ENCODE peak calls at places on chromosomes 16 and 17, in nine cellular contexts. One of them, this sample, is unnamed.

GRCh38 chr17:42249681-42250446 is 26.3 kb downstream of the STAT5B start:
- DNase-seq in MM.1S: peak; percentile 12
- DNase-seq in body of pancreas: no peak
- DNase-seq in fibroblast of pulmonary artery: no peak
- DNase-seq in bronchial epithelial cell: no peak
- DNase-seq in GM13976: no peak
- DNase-seq in nephron progenitor cell: no peak
- DNase-seq in HFFc6: no peak
- DNase-seq in transverse colon: no peak
- DNase-seq in this sample: no peak

GRCh38 chr17:49514374-49514738 is 19.3 kb downstream of the NGFR start:
- DNase-seq in MM.1S: peak; percentile 6
- DNase-seq in body of pancreas: peak; percentile 21
- DNase-seq in fibroblast of pulmonary artery: peak; percentile 39
- DNase-seq in bronchial epithelial cell: no peak
- DNase-seq in GM13976: no peak
- DNase-seq in nephron progenitor cell: no peak
- DNase-seq in HFFc6: no peak
- DNase-seq in transverse colon: no peak
- DNase-seq in this sample: no peak

GRCh38 chr16:66662445-66663194 is 33.9 kb downstream of the CMTM4 start:
- DNase-seq in MM.1S: peak; percentile 10
- DNase-seq in body of pancreas: no peak
- DNase-seq in fibroblast of pulmonary artery: peak; percentile 60
- DNase-seq in bronchial epithelial cell: peak; percentile 40
- DNase-seq in GM13976: no peak
- DNase-seq in nephron progenitor cell: no peak
- DNase-seq in HFFc6: peak; percentile 30
- DNase-seq in transverse colon: no peak
- DNase-seq in this sample: no peak

GRCh38 chr16:67781548-67781921 is 24.8 kb downstream of the RANBP10 start:
- DNase-seq in MM.1S: no peak
- DNase-seq in body of pancreas: no peak
- DNase-seq in fibroblast of pulmonary artery: no peak
- DNase-seq in bronchial epithelial cell: no peak
- DNase-seq in GM13976: no peak
- DNase-seq in nephron progenitor cell: no peak
- DNase-seq in HFFc6: no peak
- DNase-seq in transverse colon: no peak
- DNase-seq in this sample: no peak

GRCh38 chr16:88014201-88014781 is 63.1 kb downstream of the BANP start:
- DNase-seq in MM.1S: no peak
- DNase-seq in body of pancreas: no peak
- DNase-seq in fibroblast of pulmonary artery: peak; percentile 6
- DNase-seq in bronchial epithelial cell: no peak
- DNase-seq in GM13976: no peak
- DNase-seq in nephron progenitor cell: no peak
- DNase-seq in HFFc6: no peak
- DNase-seq in transverse colon: no peak
- DNase-seq in this sample: no peak

GRCh38 chr17:8490256-8491023 is 54.8 kb downstream of the NDEL1 start:
- DNase-seq in MM.1S: no peak
- DNase-seq in body of pancreas: no peak
- DNase-seq in fibroblast of pulmonary artery: no peak
- DNase-seq in bronchial epithelial cell: peak; percentile 36
- DNase-seq in GM13976: no peak
- DNase-seq in nephron progenitor cell: no peak
- DNase-seq in HFFc6: no peak
- DNase-seq in transverse colon: no peak
- DNase-seq in this sample: no peak

GRCh38 chr16:820730-821129 is 20.2 kb upstream of the GNG13 start:
- DNase-seq in MM.1S: no peak
- DNase-seq in body of pancreas: no peak
- DNase-seq in fibroblast of pulmonary artery: no peak
- DNase-seq in bronchial epithelial cell: no peak
- DNase-seq in GM13976: no peak
- DNase-seq in nephron progenitor cell: no peak
- DNase-seq in HFFc6: no peak
- DNase-seq in transverse colon: no peak
- DNase-seq in this sample: no peak

GRCh38 chr17:42578282-42578869 is 847 bp upstream of the PSMC3IP start:
- DNase-seq in MM.1S: peak; percentile 99
- DNase-seq in body of pancreas: peak; percentile 87
- DNase-seq in fibroblast of pulmonary artery: peak; percentile 78
- DNase-seq in bronchial epithelial cell: peak; percentile 59
- DNase-seq in GM13976: peak; percentile 89
- DNase-seq in nephron progenitor cell: peak; percentile 81
- DNase-seq in HFFc6: peak; percentile 54
- DNase-seq in transverse colon: peak; percentile 88
- DNase-seq in this sample: peak; percentile 81

GRCh38 chr16:82368041-82368440 is 198.0 kb upstream of the MPHOSPH6 start:
- DNase-seq in MM.1S: no peak
- DNase-seq in body of pancreas: peak; percentile 56
- DNase-seq in fibroblast of pulmonary artery: peak; percentile 26
- DNase-seq in bronchial epithelial cell: peak; percentile 30
- DNase-seq in GM13976: peak; percentile 44
- DNase-seq in nephron progenitor cell: peak; percentile 12
- DNase-seq in HFFc6: no peak
- DNase-seq in transverse colon: no peak
- DNase-seq in this sample: peak; percentile 58

GRCh38 chr17:16418684-16419066 is 3.3 kb downstream of the TRPV2 start:
- DNase-seq in MM.1S: no peak
- DNase-seq in body of pancreas: no peak
- DNase-seq in fibroblast of pulmonary artery: no peak
- DNase-seq in bronchial epithelial cell: no peak
- DNase-seq in GM13976: peak; percentile 32
- DNase-seq in nephron progenitor cell: no peak
- DNase-seq in HFFc6: no peak
- DNase-seq in transverse colon: no peak
- DNase-seq in this sample: no peak

GRCh38 chr17:37393352-37393751 is 13.3 kb downstream of the ACACA start:
- DNase-seq in MM.1S: no peak
- DNase-seq in body of pancreas: no peak
- DNase-seq in fibroblast of pulmonary artery: no peak
- DNase-seq in bronchial epithelial cell: no peak
- DNase-seq in GM13976: no peak
- DNase-seq in nephron progenitor cell: no peak
- DNase-seq in HFFc6: no peak
- DNase-seq in transverse colon: no peak
- DNase-seq in this sample: no peak

GRCh38 chr16:71746442-71747046 is 22.0 kb upstream of the PHLPP2 start:
- DNase-seq in MM.1S: peak; percentile 60
- DNase-seq in body of pancreas: peak; percentile 30
- DNase-seq in fibroblast of pulmonary artery: peak; percentile 64
- DNase-seq in bronchial epithelial cell: peak; percentile 44
- DNase-seq in GM13976: peak; percentile 65
- DNase-seq in nephron progenitor cell: no peak
- DNase-seq in HFFc6: peak; percentile 5
- DNase-seq in transverse colon: no peak
- DNase-seq in this sample: no peak

GRCh38 chr16:54946909-54947308 is 16.2 kb downstream of the IRX5 start:
- DNase-seq in MM.1S: no peak
- DNase-seq in body of pancreas: no peak
- DNase-seq in fibroblast of pulmonary artery: no peak
- DNase-seq in bronchial epithelial cell: peak; percentile 84
- DNase-seq in GM13976: no peak
- DNase-seq in nephron progenitor cell: no peak
- DNase-seq in HFFc6: no peak
- DNase-seq in transverse colon: no peak
- DNase-seq in this sample: no peak
- TF ChIP-seq CTCF in MM.1S: no peak
- TF ChIP-seq CTCF in body of pancreas: no peak
- TF ChIP-seq CTCF in fibroblast of pulmonary artery: no peak
- TF ChIP-seq CTCF in bronchial epithelial cell: no peak
- TF ChIP-seq CTCF in GM13976: no peak
- TF ChIP-seq CTCF in nephron progenitor cell: no peak
- TF ChIP-seq CTCF in HFFc6: no peak
- TF ChIP-seq CTCF in transverse colon: no peak
- TF ChIP-seq CTCF in this sample: no peak

GRCh38 chr16:75760018-75760519 is 33.8 kb upstream of the CPHXL start:
- DNase-seq in MM.1S: no peak
- DNase-seq in body of pancreas: no peak
- DNase-seq in fibroblast of pulmonary artery: no peak
- DNase-seq in bronchial epithelial cell: no peak
- DNase-seq in GM13976: no peak
- DNase-seq in nephron progenitor cell: no peak
- DNase-seq in HFFc6: no peak
- DNase-seq in transverse colon: no peak
- DNase-seq in this sample: no peak

GRCh38 chr16:75763250-75763649 is 37.0 kb upstream of the CPHXL start:
- DNase-seq in MM.1S: no peak
- DNase-seq in body of pancreas: no peak
- DNase-seq in fibroblast of pulmonary artery: no peak
- DNase-seq in bronchial epithelial cell: no peak
- DNase-seq in GM13976: no peak
- DNase-seq in nephron progenitor cell: no peak
- DNase-seq in HFFc6: no peak
- DNase-seq in transverse colon: no peak
- DNase-seq in this sample: no peak

GRCh38 chr16:75761111-75761510 is 34.8 kb upstream of the CPHXL start:
- DNase-seq in MM.1S: no peak
- DNase-seq in body of pancreas: no peak
- DNase-seq in fibroblast of pulmonary artery: peak; percentile 45
- DNase-seq in bronchial epithelial cell: no peak
- DNase-seq in GM13976: peak; percentile 35
- DNase-seq in nephron progenitor cell: no peak
- DNase-seq in HFFc6: peak; percentile 32
- DNase-seq in transverse colon: no peak
- DNase-seq in this sample: no peak

GRCh38 chr16:75762746-75763145 is 36.5 kb upstream of the CPHXL start:
- DNase-seq in MM.1S: no peak
- DNase-seq in body of pancreas: no peak
- DNase-seq in fibroblast of pulmonary artery: no peak
- DNase-seq in bronchial epithelial cell: no peak
- DNase-seq in GM13976: no peak
- DNase-seq in nephron progenitor cell: no peak
- DNase-seq in HFFc6: no peak
- DNase-seq in transverse colon: no peak
- DNase-seq in this sample: no peak

GRCh38 chr16:75764154-75764768 is 38.0 kb upstream of the CPHXL start:
- DNase-seq in MM.1S: peak; percentile 63
- DNase-seq in body of pancreas: peak; percentile 76
- DNase-seq in fibroblast of pulmonary artery: peak; percentile 81
- DNase-seq in bronchial epithelial cell: peak; percentile 55
- DNase-seq in GM13976: peak; percentile 67
- DNase-seq in nephron progenitor cell: peak; percentile 43
- DNase-seq in HFFc6: peak; percentile 68
- DNase-seq in transverse colon: peak; percentile 61
- DNase-seq in this sample: peak; percentile 51
- TF ChIP-seq CTCF in MM.1S: peak; percentile 53
- TF ChIP-seq CTCF in body of pancreas: peak; percentile 68
- TF ChIP-seq CTCF in fibroblast of pulmonary artery: peak; percentile 89
- TF ChIP-seq CTCF in bronchial epithelial cell: peak; percentile 78
- TF ChIP-seq CTCF in GM13976: peak; percentile 82
- TF ChIP-seq CTCF in nephron progenitor cell: peak; percentile 80
- TF ChIP-seq CTCF in HFFc6: peak; percentile 89
- TF ChIP-seq CTCF in transverse colon: peak; percentile 80
- TF ChIP-seq CTCF in this sample: peak; percentile 36

GRCh38 chr16:54052271-54052670 is 234.3 kb downstream of the IRX3 start:
- DNase-seq in MM.1S: no peak
- DNase-seq in body of pancreas: no peak
- DNase-seq in fibroblast of pulmonary artery: no peak
- DNase-seq in bronchial epithelial cell: no peak
- DNase-seq in GM13976: no peak
- DNase-seq in nephron progenitor cell: no peak
- DNase-seq in HFFc6: no peak
- DNase-seq in transverse colon: no peak
- DNase-seq in this sample: no peak
- TF ChIP-seq CTCF in MM.1S: no peak
- TF ChIP-seq CTCF in body of pancreas: no peak
- TF ChIP-seq CTCF in fibroblast of pulmonary artery: no peak
- TF ChIP-seq CTCF in bronchial epithelial cell: no peak
- TF ChIP-seq CTCF in GM13976: no peak
- TF ChIP-seq CTCF in nephron progenitor cell: no peak
- TF ChIP-seq CTCF in HFFc6: no peak
- TF ChIP-seq CTCF in transverse colon: no peak
- TF ChIP-seq CTCF in this sample: no peak

GRCh38 chr17:75876938-75877751 is 1.2 kb downstream of the TRIM47 start:
- DNase-seq in MM.1S: peak; percentile 85
- DNase-seq in body of pancreas: peak; percentile 89
- DNase-seq in fibroblast of pulmonary artery: peak; percentile 98
- DNase-seq in bronchial epithelial cell: peak; percentile 83
- DNase-seq in GM13976: no peak
- DNase-seq in nephron progenitor cell: peak; percentile 28
- DNase-seq in HFFc6: peak; percentile 86
- DNase-seq in transverse colon: peak; percentile 88
- DNase-seq in this sample: no peak

GRCh38 chr17:75877752-75878173 is 618 bp downstream of the TRIM47 start:
- DNase-seq in MM.1S: peak; percentile 82
- DNase-seq in body of pancreas: peak; percentile 86
- DNase-seq in fibroblast of pulmonary artery: peak; percentile 73
- DNase-seq in bronchial epithelial cell: peak; percentile 56
- DNase-seq in GM13976: peak; percentile 77
- DNase-seq in nephron progenitor cell: peak; percentile 79
- DNase-seq in HFFc6: peak; percentile 64
- DNase-seq in transverse colon: peak; percentile 88
- DNase-seq in this sample: peak; percentile 68

GRCh38 chr17:75875182-75875939 is 3.0 kb downstream of the TRIM47 start:
- DNase-seq in MM.1S: no peak
- DNase-seq in body of pancreas: peak; percentile 55
- DNase-seq in fibroblast of pulmonary artery: no peak
- DNase-seq in bronchial epithelial cell: no peak
- DNase-seq in GM13976: no peak
- DNase-seq in nephron progenitor cell: no peak
- DNase-seq in HFFc6: no peak
- DNase-seq in transverse colon: peak; percentile 59
- DNase-seq in this sample: no peak

GRCh38 chr17:75875940-75876189 is 2.5 kb downstream of the TRIM47 start:
- DNase-seq in MM.1S: no peak
- DNase-seq in body of pancreas: no peak
- DNase-seq in fibroblast of pulmonary artery: no peak
- DNase-seq in bronchial epithelial cell: no peak
- DNase-seq in GM13976: no peak
- DNase-seq in nephron progenitor cell: no peak
- DNase-seq in HFFc6: no peak
- DNase-seq in transverse colon: no peak
- DNase-seq in this sample: no peak

DNA sequence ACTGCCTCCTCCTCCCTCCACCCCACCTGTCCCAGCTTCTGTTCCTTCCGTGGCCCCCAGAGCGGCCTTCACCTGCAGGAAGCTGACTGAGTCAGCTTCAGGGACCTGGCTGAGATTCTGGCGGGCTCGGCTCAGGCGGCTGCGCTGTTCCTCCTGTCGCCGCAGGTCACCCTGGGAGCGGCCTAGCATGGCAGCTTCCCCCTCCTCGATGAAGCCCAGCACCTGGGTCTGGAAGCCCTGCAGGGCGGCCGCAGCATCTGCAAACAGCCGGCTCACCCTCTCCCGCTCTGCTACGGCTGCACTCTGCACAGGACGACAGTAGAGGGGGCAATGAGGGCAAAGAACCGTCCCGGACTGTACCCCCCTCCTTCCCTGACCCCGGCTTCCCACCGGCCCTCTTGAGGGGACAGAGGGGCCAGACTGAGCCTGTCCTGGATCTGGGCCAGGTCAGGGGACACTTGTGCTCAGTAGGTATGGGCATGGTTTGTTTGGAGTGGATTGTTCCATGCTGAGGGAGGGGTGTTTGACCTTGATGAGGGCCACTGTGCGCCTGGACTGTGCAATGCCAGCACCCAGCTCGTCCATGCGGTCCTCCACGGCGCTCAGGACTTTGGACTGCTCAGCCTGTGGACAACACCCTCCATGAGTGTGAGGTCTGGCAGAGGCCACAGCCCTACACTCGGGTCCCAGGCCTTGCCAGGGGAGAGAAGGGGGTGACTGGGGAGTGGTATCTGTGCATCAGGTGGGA is 2.0 kb downstream of the TRIM47 start:
- DNase-seq in MM.1S: peak; percentile 95
- DNase-seq in body of pancreas: peak; percentile 85
- DNase-seq in fibroblast of pulmonary artery: no peak
- DNase-seq in bronchial epithelial cell: peak; percentile 73
- DNase-seq in GM13976: peak; percentile 70
- DNase-seq in nephron progenitor cell: peak; percentile 36
- DNase-seq in HFFc6: no peak
- DNase-seq in transverse colon: peak; percentile 86
- DNase-seq in this sample: peak; percentile 37
- TF ChIP-seq CTCF in MM.1S: peak; percentile 50
- TF ChIP-seq CTCF in body of pancreas: no peak
- TF ChIP-seq CTCF in fibroblast of pulmonary artery: peak; percentile 14
- TF ChIP-seq CTCF in bronchial epithelial cell: peak; percentile 33
- TF ChIP-seq CTCF in GM13976: no peak
- TF ChIP-seq CTCF in nephron progenitor cell: no peak
- TF ChIP-seq CTCF in HFFc6: no peak
- TF ChIP-seq CTCF in transverse colon: peak; percentile 48
- TF ChIP-seq CTCF in this sample: no peak

This sample was measured in endothelial cell.